ENCODE peak calls at places on chromosomes 1 and 21, in four cellular contexts. H is B cell, E is esophagus squamous epithelium, X is Calu3. Y is an unnamed sample.

GRCh38 chr1:31377361-31377863 is 4.5 kb upstream of the FABP3 start:
- DNase-seq in H (no peak), X (no peak), E (no peak), Y (no peak)

GRCh38 chr1:8862528-8862927 is 16.0 kb downstream of the ENO1 start:
- DNase-seq in X (peak), H (peak), E (no peak), Y (peak)

GRCh38 chr1:206715552-206716518 is 31.1 kb downstream of the MAPKAPK2 start:
- DNase-seq in X (no peak), E (no peak), H (no peak), Y (no peak)

GRCh38 chr1:185680453-185680852 is 53.7 kb upstream of the HMCN1 start:
- DNase-seq in E (no peak), H (no peak), X (no peak), Y (no peak)

GRCh38 chr1:1677718-1678580 is 14.6 kb downstream of the SLC35E2B start:
- DNase-seq in X (no peak), E (no peak), H (peak), Y (no peak)

GRCh38 chr1:99707535-99708142 is 58.8 kb downstream of the FRRS1 start:
- DNase-seq in E (no peak), H (no peak), X (peak), Y (peak)

GRCh38 chr1:67705735-67706454 is 20.9 kb downstream of the GADD45A start:
- DNase-seq in X (no peak), E (no peak), H (no peak), Y (no peak)

GRCh38 chr1:20194770-20195463 is 8.6 kb upstream of the PLA2G2C start:
- DNase-seq in E (no peak), H (peak), X (peak), Y (peak)

GRCh38 chr1:100037665-100038400 is 68.0 kb downstream of the SLC35A3 start:
- DNase-seq in X (peak), H (peak), E (peak), Y (peak)

GRCh38 chr1:154446292-154446691 is 41.1 kb downstream of the IL6R start:
- DNase-seq in X (no peak), H (no peak), E (no peak), Y (no peak)

GRCh38 chr1:205317311-205317917 is 4.1 kb downstream of the NUAK2 start:
- DNase-seq in H (no peak), X (peak), E (no peak), Y (no peak)

GRCh38 chr1:212791261-212791675 is 309 bp downstream of the NSL1 start:
- DNase-seq in E (no peak), H (no peak), X (no peak), Y (no peak)

GRCh38 chr1:43272161-43272560 is 2.4 kb downstream of the TMEM125 start:
- DNase-seq in E (no peak), H (no peak), X (no peak), Y (no peak)

GRCh38 chr1:59765036-59765730 is 49.6 kb upstream of the HOOK1 start:
- DNase-seq in X (no peak), E (no peak), H (no peak), Y (no peak)

GRCh38 chr1:203289281-203289981 is 15.9 kb upstream of the BTG2 start:
- DNase-seq in H (peak), X (no peak), E (peak), Y (no peak)

GRCh38 chr1:81613803-81614202 is 186.9 kb upstream of the ADGRL2 start:
- DNase-seq in E (no peak), H (no peak), X (no peak), Y (no peak)

GRCh38 chr1:112533029-112533428 is 24.3 kb downstream of the WNT2B start:
- DNase-seq in X (no peak), E (no peak), H (no peak), Y (no peak)

GRCh38 chr1:18752409-18752808 is 107.1 kb downstream of the TAS1R2 start:
- DNase-seq in H (no peak), X (no peak), E (no peak), Y (no peak)

GRCh38 chr1:200866521-200866920 is 6.3 kb upstream of the GPR25 start:
- DNase-seq in E (no peak), X (no peak), H (no peak), Y (no peak)

GRCh38 chr1:17250601-17251000 is 1.7 kb downstream of the PADI3 start:
- DNase-seq in E (no peak), H (no peak), X (peak), Y (no peak)

GRCh38 chr1:36223373-36223995 is 759 bp upstream of the THRAP3 start:
- DNase-seq in X (no peak), E (no peak), H (peak), Y (no peak)

GRCh38 chr1:172423336-172423735 is 2.9 kb downstream of the C1orf105 start:
- DNase-seq in E (no peak), X (no peak), H (no peak), Y (no peak)

GRCh38 chr1:104358621-104359020 is 608.9 kb downstream of the AMY1C start:
- DNase-seq in E (no peak), H (no peak), X (no peak), Y (no peak)

GRCh38 chr1:150498342-150498741 is 9.6 kb upstream of the ECM1 start:
- DNase-seq in X (no peak), H (no peak), E (no peak), Y (no peak)

DNA sequence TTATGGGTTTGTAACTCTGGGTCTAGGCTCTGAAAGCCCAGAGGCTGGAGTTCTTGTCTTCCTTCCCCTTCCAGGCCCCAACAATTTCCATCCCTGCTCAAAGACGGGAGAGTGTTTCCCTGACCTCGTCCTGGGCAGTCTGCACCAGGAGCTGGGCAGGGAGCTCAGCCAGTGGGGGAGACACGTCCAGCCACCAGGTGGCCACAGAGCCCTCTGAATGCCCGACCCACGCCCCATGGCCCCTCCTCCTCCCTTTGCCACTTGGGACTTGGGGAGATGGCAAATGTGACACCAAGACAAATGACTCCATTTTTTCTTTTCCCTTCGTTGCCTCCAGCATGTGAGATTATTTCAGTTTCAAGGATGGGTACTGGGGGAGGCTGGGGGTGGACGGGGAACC is 159.9 kb upstream of the AJAP1 start:
- DNase-seq in H (no peak), E (no peak), X (no peak), Y (no peak)
- TF ChIP-seq CTCF in H (no peak), E (no peak), X (no peak), Y (peak)

DNA sequence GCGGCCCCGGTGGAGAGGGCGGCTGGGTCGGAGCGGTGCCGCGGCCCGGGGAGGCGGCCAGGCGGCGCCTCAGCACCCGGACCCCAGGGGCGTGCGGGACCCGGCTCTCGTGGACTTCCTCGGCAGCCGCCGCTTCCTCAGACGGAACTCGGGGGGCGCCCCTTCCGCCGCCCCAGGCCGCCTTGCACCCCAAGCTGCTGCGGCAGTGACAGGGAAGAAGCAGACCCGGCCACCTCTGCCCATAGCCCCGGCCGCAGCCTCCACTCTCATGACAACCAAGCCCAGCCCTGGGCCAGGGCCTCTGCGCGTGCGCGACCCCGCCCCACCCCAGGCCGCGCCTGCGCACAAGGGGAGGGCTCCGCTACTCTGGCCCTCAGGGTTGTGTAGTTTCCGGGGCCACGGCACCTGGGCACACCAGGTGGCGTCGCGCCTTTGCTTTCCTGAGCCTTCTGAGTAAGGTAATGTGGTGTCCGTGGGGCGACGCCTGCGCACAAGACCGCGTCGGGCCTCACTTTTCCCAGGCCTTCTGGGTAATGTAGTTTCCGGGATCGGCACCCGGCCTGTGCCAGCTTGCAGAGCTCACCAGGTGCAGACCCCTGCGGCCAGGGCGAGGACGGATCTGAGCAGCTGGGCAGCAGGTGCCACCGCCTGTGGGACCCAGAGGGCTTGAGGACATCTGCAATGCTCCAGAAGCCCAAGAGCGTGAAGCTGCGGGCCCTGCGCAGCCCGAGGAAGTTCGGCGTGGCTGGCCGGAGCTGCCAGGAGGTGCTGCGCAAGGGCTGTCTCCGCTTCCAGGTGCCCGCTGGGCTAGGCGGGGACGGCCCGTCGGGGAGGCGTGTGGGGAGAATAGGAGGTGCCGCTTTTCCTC is at the start of the genes CEP104 and DFFB:
- DNase-seq in H (peak), E (peak), X (peak), Y (peak)
- TF ChIP-seq CTCF in H (peak), E (no peak), X (no peak), Y (no peak)

DNA sequence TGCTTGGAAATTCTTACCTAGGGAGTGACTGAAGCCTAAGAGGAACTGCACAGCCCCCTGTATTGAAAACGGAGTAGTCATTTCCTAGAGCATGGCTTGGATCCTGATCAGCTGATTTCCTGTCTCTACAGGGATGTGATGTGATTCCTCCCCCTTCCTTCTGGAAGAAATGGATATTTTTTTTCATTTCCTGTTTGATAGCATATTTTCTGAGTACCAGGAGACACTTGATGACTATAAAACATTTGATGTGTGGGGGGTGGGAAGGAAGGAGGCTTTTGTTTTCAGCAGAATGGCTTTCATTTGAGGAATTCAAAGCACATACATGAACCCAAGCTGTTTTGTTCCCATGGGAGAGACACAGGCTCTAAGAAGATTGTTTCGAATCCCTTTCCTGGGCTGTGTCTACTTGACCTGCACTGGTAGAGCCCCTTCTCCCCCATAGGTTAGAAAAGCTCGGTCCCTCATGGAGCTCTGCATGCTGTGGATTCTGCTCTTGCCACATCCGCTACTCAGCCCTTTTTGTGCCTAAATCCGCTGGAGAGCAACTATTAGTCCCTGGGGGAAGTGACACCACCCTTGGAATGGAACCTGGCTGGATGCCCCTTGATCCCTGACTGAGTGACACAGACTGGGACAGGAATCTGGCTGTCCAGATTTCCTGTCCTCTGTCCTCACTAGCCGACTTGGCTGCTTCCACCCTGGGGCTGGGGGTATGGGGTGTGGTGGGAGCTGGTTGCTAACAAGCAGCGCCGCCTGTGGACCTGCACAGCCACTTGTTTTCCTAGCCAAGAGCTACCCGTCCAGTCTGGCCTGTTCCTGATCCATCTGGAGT is 71.8 kb upstream of the MACF1 start:
- DNase-seq in H (no peak), X (peak), E (no peak), Y (peak)
- TF ChIP-seq CTCF in H (no peak), X (peak), E (no peak), Y (peak)

GRCh38 chr21:29224006-29224405 is 74.7 kb upstream of the BACH1 start:
- DNase-seq in H (no peak), X (no peak), E (no peak), Y (no peak)
- TF ChIP-seq CTCF in H (no peak), X (no peak), E (no peak), Y (no peak)

GRCh38 chr1:29674625-29675326 is 438.5 kb downstream of the PTPRU start:
- DNase-seq in X (no peak), H (no peak), E (no peak), Y (no peak)

GRCh38 chr1:29677028-29678024 is 441.0 kb downstream of the PTPRU start:
- DNase-seq in H (no peak), E (no peak), X (no peak), Y (no peak)

GRCh38 chr1:29675481-29676263 is 439.4 kb downstream of the PTPRU start:
- DNase-seq in X (no peak), H (no peak), E (no peak), Y (no peak)

GRCh38 chr1:29673669-29674624 is 437.6 kb downstream of the PTPRU start:
- DNase-seq in X (no peak), H (no peak), E (no peak), Y (no peak)

DNA sequence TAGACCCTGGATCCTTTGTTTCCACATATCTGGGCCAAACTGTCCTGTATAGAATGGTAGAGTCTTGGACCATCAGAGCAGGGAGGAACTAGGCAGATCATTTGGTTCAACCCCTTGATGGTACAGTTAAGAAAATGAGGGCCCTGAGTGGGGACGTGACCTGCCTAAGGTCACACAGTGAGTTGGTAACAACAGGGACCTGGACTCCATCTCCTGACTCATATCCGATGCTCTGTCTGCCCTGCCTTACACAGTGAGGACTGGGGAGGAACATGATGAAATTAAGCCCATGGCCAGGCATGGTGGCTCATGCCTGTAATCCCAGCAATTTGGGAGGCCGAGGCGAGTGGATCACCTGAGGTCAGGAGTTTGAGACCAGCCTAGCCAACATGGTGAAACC is 440.2 kb downstream of the PTPRU start:
- DNase-seq in X (no peak), E (no peak), H (no peak), Y (no peak)
- TF ChIP-seq CTCF in X (no peak), E (no peak), H (no peak), Y (no peak)

Y was measured in neural crest cell.